ENCODE peak calls at places on chromosomes 7 and 10, in eight cellular contexts. U is mammary epithelial cell; O is mesendoderm; Z is thoracic aorta; H is IMR-90; J is CD8-positive, alpha-beta memory T cell; G is K562; P is heart right ventricle. D is an unnamed sample. For H3K4me1 and H3K27me3, the result is how much of the 10 kb centered on the place peaks cover.

GRCh38 chr7:139620676-139621344 is 97.3 kb downstream of the CLEC2L start:
- DNase-seq in O (peak), G (peak), Z (no peak), U (peak), H (peak), P (no peak), J (no peak), D (no peak)

GRCh38 chr7:131502810-131503545 is 53.5 kb downstream of the PODXL start:
- DNase-seq in P (peak), G (peak), U (no peak), J (no peak), Z (no peak), O (no peak), H (peak), D (no peak)

GRCh38 chr7:136014659-136015058 is 37.5 kb upstream of the MTPN start:
- DNase-seq in U (no peak), Z (no peak), J (no peak), P (no peak), O (no peak), G (no peak), H (no peak), D (no peak)

GRCh38 chr10:98636921-98637329 is 190.2 kb upstream of the HPS1 start:
- DNase-seq in H (no peak), U (peak), Z (no peak), O (no peak), J (no peak), P (no peak), G (no peak), D (no peak)

GRCh38 chr7:108584211-108584610 is 14.5 kb downstream of the DNAJB9 start:
- DNase-seq in G (no peak), J (no peak), U (peak), P (no peak), Z (no peak), H (no peak), O (no peak), D (no peak)

GRCh38 chr10:111348049-111348448 is 271.2 kb downstream of the ADRA2A start:
- DNase-seq in O (no peak), J (no peak), G (no peak), P (no peak), H (no peak), U (no peak), Z (no peak), D (no peak)

GRCh38 chr10:118439824-118440223 is 97.7 kb upstream of the FAM204A start:
- DNase-seq in G (no peak), P (no peak), Z (no peak), O (no peak), J (no peak), H (no peak), U (no peak), D (no peak)

GRCh38 chr10:114995468-114995867 is 57.5 kb downstream of the TRUB1 start:
- DNase-seq in G (no peak), U (no peak), O (no peak), J (no peak), H (peak), P (no peak), Z (no peak), D (no peak)

GRCh38 chr7:50591098-50591479 is 25.9 kb upstream of the DDC start:
- DNase-seq in J (no peak), G (no peak), P (no peak), H (no peak), O (no peak), Z (no peak), U (no peak), D (no peak)

GRCh38 chr10:33116293-33116697 is 158.3 kb upstream of the ITGB1 start:
- DNase-seq in Z (no peak), J (peak), H (peak), O (peak), U (no peak), P (no peak), G (no peak), D (no peak)

GRCh38 chr7:155373359-155374273 is 75.9 kb downstream of the INSIG1 start:
- DNase-seq in J (no peak), H (peak), G (no peak), Z (no peak), U (no peak), O (peak), P (no peak), D (no peak)

GRCh38 chr10:63781226-63781625 is 260.0 kb downstream of the REEP3 start:
- DNase-seq in P (no peak), U (no peak), G (no peak), H (no peak), J (no peak), Z (no peak), O (no peak), D (no peak)

GRCh38 chr7:148626828-148627227 is 36.3 kb downstream of the C7orf33 start:
- DNase-seq in U (no peak), P (no peak), H (no peak), G (no peak), Z (no peak), O (no peak), J (no peak), D (no peak)

GRCh38 chr10:123377883-123378282 is 223.7 kb downstream of the BUB3 start:
- DNase-seq in P (no peak), Z (no peak), U (peak), J (no peak), H (no peak), G (no peak), O (no peak), D (no peak)

GRCh38 chr7:34048445-34048844 is 143.1 kb downstream of the BMPER start:
- DNase-seq in J (no peak), P (no peak), H (peak), O (no peak), Z (no peak), U (no peak), G (no peak), D (no peak)

GRCh38 chr10:62620491-62620890 is 184.0 kb upstream of the ADO start:
- DNase-seq in P (no peak), G (no peak), U (no peak), H (no peak), Z (no peak), J (no peak), O (no peak), D (no peak)

GRCh38 chr7:14787551-14787950 is 115.0 kb downstream of the DGKB start:
- DNase-seq in J (no peak), Z (no peak), P (no peak), H (no peak), G (no peak), O (no peak), U (no peak), D (no peak)

GRCh38 chr7:77359599-77359998 is 56.5 kb downstream of the GSAP start:
- DNase-seq in G (no peak), P (no peak), J (no peak), H (no peak), O (no peak), U (no peak), Z (no peak), D (no peak)

GRCh38 chr10:7611909-7612308 is 54.9 kb downstream of the ITIH5 start:
- DNase-seq in H (no peak), U (no peak), Z (no peak), G (no peak), O (no peak), J (no peak), P (no peak), D (no peak)

GRCh38 chr7:43337191-43337590 is 224.7 kb downstream of the HECW1 start:
- DNase-seq in G (no peak), J (no peak), U (peak), H (no peak), P (no peak), Z (no peak), O (no peak), D (no peak)

GRCh38 chr10:71440506-71441035 is 43.9 kb downstream of the CDH23 start:
- DNase-seq in O (no peak), Z (no peak), G (no peak), U (no peak), J (no peak), H (no peak), P (no peak), D (no peak)

GRCh38 chr10:29022513-29022912 is 266.4 kb upstream of the LYZL1 start:
- DNase-seq in O (peak), Z (no peak), G (no peak), U (no peak), J (no peak), H (no peak), P (no peak), D (no peak)

GRCh38 chr10:49560526-49560925 is 21.6 kb upstream of the ERCC6 start:
- DNase-seq in Z (no peak), H (no peak), G (no peak), J (no peak), O (no peak), U (no peak), P (no peak), D (no peak)

DNA sequence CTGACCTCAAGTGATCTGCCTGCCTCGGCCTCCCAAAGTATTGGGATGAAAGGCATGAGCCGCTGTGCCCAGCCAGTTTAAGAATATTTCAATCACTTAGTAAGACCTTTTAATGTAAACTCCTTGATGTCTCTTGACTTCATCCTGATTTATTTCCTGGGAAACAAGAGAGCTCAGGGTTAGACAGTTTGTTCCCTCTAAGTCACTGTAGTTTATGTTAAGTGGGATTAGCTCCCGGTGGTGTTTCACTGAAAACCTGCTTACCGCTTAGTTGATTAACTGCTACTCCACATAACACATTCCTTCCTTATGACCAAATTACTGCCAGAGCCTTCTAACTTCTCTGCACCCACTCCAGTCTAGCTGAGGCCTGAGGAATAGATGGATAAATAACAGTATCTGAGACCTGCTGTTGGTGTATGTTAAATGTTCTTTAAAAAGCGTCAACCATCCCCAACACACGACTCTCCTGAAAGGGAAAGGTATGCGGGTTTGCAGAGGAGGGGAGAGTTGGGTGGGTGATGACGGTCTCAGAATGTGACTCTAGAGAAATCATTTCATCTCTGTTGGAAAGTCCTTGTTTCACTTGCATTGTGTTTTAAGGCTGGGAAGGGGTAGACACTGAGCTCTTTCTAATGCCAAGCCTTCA is 48.7 kb downstream of the CREB3L2 start:
- DNase-seq in U (no peak), J (no peak), H (peak), Z (no peak), O (peak), G (no peak), P (no peak), D (no peak)
- H3K27ac ChIP-seq in U (no peak), J (no peak), H (peak), Z (peak), O (peak), G (peak), P (no peak), D (no peak)

GRCh38 chr10:103640436-103641181 is 147.1 kb downstream of the NEURL1 start:
- DNase-seq in G (no peak), Z (no peak), J (no peak), O (no peak), P (no peak), U (no peak), H (no peak), D (no peak)

GRCh38 chr10:103637855-103638561 is 144.5 kb downstream of the NEURL1 start:
- DNase-seq in G (no peak), O (no peak), Z (peak), H (peak), P (peak), J (no peak), U (no peak), D (no peak)

GRCh38 chr10:103641326-103641725 is 147.8 kb downstream of the NEURL1 start:
- DNase-seq in O (no peak), G (no peak), P (no peak), Z (no peak), J (no peak), U (no peak), H (no peak), D (no peak)

GRCh38 chr10:103636996-103637395 is 143.5 kb downstream of the NEURL1 start:
- DNase-seq in J (no peak), Z (no peak), O (no peak), G (no peak), U (no peak), P (no peak), H (peak), D (no peak)

DNA sequence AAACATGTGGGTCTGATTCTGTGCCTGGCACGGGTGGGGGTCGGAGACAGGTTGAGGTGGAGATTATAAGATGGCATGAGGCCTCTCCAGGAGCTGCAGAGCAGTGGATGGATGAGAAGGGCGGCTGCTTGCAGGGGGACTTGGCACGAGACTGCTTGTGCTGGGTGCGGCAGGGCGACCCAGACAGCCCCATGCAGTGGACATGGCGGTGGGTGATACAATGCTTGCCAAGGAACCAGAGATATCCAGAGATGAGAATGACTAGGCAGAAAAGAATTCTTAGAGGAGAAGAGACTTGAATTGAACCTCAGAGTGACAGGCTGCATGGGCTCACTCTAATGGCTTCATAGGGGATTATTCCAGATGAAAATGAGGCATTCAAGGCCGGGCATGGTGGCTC is 145.4 kb downstream of the NEURL1 start:
- DNase-seq in G (no peak), O (no peak), J (no peak), P (no peak), U (no peak), Z (no peak), H (peak), D (no peak)
- H3K4me1 ChIP-seq in G (under half), O (under half), J (under half), P (half or more), U (under half), Z (under half), H (under half), D (under half)

DNA sequence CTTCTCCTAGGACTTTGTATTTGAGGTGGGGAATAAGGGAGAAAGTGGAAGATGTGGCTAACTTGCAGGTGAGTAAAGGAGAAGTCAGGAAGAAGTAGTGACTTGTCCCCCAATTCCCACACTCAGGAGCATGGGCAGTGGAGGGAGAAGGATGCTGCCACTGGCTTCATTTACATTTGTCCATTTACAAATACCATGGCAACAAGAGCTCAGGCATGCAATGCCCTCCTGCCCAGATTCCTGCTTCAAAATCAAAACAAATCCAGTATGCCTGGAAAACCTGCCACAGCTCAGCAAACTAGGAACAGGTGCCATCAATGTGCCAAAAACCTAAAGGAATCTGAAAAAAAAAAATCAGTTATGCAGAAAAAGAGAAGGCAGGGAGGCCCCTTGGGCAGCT is 139.9 kb downstream of the KCNMA1 start:
- DNase-seq in O (no peak), Z (no peak), P (no peak), G (no peak), U (no peak), J (no peak), H (no peak), D (no peak)
- H3K27me3 ChIP-seq in O (under half), Z (under half), P (under half), G (under half), U (under half), J (under half), H (under half), D (under half)

DNA sequence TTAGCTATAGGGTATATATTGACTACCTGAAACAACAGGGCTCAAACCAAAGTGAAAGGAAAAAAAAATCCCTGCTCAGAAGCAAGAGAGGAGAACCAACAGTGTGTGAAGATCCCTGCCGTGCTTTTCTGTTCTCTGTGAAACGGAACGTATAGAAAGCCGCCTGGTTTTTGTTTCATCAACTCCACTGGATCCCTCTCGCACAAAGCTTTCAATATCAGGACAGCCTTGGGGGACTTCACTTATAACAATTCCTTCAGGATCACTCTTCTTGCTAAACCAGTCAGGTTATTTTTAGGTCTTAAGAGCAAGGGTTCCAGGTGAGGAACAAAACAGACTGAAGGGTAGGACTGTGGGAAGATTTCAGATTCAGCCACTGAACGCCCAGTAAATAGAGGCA is 151.1 kb upstream of the CACNA2D1 start:
- DNase-seq in J (no peak), U (no peak), O (peak), Z (no peak), H (no peak), G (no peak), P (no peak), D (no peak)
- H3K27ac ChIP-seq in J (no peak), U (no peak), O (peak), Z (no peak), H (no peak), G (no peak), P (no peak), D (no peak)

DNA sequence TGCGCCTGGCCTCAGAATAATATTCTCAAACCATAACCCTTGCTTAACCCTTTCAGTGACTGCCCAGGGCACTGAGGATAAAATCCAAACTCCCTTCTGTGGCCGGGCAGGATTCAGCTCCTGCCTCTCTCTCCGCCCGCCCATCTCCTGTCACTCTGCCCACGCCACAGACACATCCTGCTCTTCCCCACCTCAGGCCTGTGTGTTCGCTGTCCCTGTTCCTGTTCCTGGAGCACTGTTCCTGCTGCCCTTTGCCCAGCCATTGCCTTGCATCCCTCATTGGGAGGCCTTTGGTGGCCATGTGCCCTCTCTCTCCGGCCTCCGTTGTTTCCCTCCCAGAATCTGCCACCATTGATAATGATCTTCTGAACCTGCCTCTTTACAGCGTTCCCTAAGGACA is 108.8 kb downstream of the SH3PXD2A start:
- DNase-seq in H (no peak), O (no peak), J (no peak), P (no peak), Z (no peak), U (no peak), G (no peak), D (no peak)
- H3K4me1 ChIP-seq in H (under half), O (under half), J (under half), P (under half), Z (under half), U (half or more), G (under half), D (under half)

DNA sequence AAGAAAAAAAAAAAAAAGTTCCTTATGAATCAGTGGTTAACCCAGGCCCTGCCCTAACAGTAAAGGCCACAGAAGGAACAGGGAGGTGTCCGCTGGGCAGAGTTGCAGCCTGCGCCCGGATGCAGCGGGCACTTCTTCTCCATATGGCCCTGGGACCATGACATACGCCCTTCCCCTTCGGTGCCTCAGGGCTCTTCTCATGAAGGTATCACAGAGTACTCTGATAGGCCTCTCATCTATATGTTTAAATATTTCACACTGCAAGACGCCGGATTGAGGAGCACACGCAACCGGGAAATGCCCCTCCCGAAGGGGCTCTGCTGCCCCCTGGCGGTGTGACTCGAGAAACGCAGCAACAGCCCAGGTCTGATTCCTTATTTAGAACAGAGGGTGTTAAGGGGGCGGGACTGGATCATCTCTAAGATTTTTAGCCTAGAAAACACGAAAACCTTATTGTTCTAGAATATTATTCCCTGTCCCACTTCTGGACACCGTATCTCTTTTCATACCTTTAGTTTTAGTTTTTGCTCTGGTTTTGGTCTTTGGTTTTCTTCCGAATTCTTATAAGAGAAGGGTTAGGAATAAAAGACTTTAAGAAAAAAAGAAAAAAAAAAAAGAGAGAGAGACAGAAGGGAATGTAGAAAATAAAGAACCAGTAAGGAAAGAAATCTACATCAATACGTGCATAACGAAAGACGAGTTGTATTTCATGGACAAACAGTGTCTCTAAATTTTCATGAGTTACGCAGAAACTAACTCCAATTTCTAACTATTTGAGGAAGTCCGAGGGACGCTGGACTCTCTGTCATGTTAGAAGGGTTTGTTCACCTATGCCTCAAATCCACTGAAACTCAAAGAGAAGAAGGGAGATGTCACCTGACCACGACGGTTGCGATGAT is 12.0 kb downstream of the DAGLB start:
- DNase-seq in Z (peak), P (peak), J (peak), G (peak), H (peak), U (peak), O (peak), D (peak)
- H3K27me3 ChIP-seq in Z (under half), P (under half), J (under half), G (under half), H (under half), U (under half), O (under half), D (under half)

GRCh38 chr10:79331226-79331625 is 16.0 kb upstream of the PPIF start:
- DNase-seq in H (peak), U (peak), P (no peak), J (no peak), O (no peak), Z (no peak), G (no peak), D (no peak)
- H3K27ac ChIP-seq in H (no peak), U (peak), P (no peak), J (no peak), O (no peak), Z (no peak), G (no peak), D (no peak)

D was measured in effector memory CD4-positive, alpha-beta T cell.